ENCODE peak calls at places on chromosomes 4 and X, in four cellular contexts. One of them, this sample, is unnamed.

GRCh38 chr4:40193018-40193571 is 3.7 kb upstream of the RHOH start:
- DNase-seq in brain microvascular endothelial cell: no peak
- DNase-seq in AG09309: no peak
- DNase-seq in HCT116: no peak
- DNase-seq in this sample: no peak

GRCh38 chrX:150574824-150575409 is 6.5 kb downstream of the MTM1 start:
- DNase-seq in AG09309: no peak
- DNase-seq in brain microvascular endothelial cell: no peak
- DNase-seq in HCT116: no peak
- DNase-seq in this sample: no peak

GRCh38 chrX:130174051-130174704 is 2.4 kb downstream of the RAB33A start:
- DNase-seq in brain microvascular endothelial cell: peak
- DNase-seq in AG09309: peak
- DNase-seq in HCT116: no peak
- DNase-seq in this sample: peak

GRCh38 chr4:146545102-146545501 is 23.4 kb upstream of the SLC10A7 start:
- DNase-seq in HCT116: no peak
- DNase-seq in brain microvascular endothelial cell: peak
- DNase-seq in AG09309: no peak
- DNase-seq in this sample: peak

GRCh38 chr4:44056721-44057151 is 391.9 kb downstream of the KCTD8 start:
- DNase-seq in AG09309: no peak
- DNase-seq in HCT116: no peak
- DNase-seq in brain microvascular endothelial cell: no peak
- DNase-seq in this sample: no peak

GRCh38 chr4:152999376-153000067 is 63.4 kb downstream of the FHDC1 start:
- DNase-seq in HCT116: no peak
- DNase-seq in brain microvascular endothelial cell: no peak
- DNase-seq in AG09309: no peak
- DNase-seq in this sample: no peak

GRCh38 chr4:150133605-150134004 is 55.4 kb downstream of the DCLK2 start:
- DNase-seq in HCT116: no peak
- DNase-seq in brain microvascular endothelial cell: no peak
- DNase-seq in AG09309: no peak
- DNase-seq in this sample: no peak

GRCh38 chr4:170145120-170145519 is 55.4 kb upstream of the AADAT start:
- DNase-seq in HCT116: no peak
- DNase-seq in AG09309: no peak
- DNase-seq in brain microvascular endothelial cell: no peak
- DNase-seq in this sample: no peak

GRCh38 chr4:110106946-110107325 is 91.5 kb downstream of the ELOVL6 start:
- DNase-seq in AG09309: no peak
- DNase-seq in HCT116: no peak
- DNase-seq in brain microvascular endothelial cell: peak
- DNase-seq in this sample: peak

GRCh38 chr4:1050486-1051213 is 39.2 kb downstream of the FGFRL1 start:
- DNase-seq in HCT116: no peak
- DNase-seq in brain microvascular endothelial cell: no peak
- DNase-seq in AG09309: no peak
- DNase-seq in this sample: peak
- TF ChIP-seq CTCF in HCT116: peak
- TF ChIP-seq CTCF in brain microvascular endothelial cell: peak
- TF ChIP-seq CTCF in AG09309: peak
- TF ChIP-seq CTCF in this sample: peak

DNA sequence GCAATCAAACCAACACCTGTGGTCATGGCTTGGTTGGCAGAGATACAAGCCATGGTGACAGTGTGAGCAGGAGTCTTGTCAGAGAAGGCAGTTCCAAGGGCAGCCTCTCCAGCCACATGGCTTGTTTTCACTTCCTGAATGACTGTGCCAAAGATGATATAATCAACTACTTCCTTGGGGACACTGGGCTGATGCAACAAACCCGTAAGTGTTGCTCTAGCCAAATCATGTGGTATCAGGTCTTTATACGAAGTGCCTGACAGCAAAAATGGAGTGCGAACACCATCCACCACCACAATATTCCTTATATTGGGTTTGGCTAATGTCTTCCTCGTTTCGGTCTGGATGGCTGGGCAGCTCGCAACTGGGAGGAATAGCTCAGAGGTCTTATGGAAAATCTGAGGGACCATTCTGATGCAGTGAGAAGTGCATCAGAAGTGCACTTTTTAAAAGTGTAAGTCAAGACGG is 922.0 kb downstream of the NLGN4X start:
- DNase-seq in AG09309: no peak
- DNase-seq in brain microvascular endothelial cell: no peak
- DNase-seq in HCT116: no peak
- DNase-seq in this sample: no peak
- H3K4me3 ChIP-seq in AG09309: no peak
- H3K4me3 ChIP-seq in brain microvascular endothelial cell: no peak
- H3K4me3 ChIP-seq in HCT116: no peak
- H3K4me3 ChIP-seq in this sample: no peak

DNA sequence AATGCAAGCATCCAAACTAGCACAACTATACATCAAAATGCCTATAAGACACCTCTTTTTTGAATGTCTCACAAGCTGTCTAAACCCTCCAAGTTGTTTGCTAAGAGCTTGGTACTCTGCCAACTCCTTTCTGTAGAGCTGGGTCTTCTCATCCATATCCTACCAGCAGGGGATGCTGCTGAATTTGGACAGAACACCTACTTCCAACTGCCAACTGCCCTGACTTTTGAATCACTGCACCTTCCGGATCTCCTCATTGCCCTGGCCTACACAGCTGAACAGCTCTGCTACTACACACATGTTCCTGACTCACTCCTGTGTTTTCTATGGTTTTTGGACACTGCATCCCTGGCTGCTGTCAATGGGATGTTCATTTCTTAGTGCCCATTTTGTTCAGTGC is 18.7 kb downstream of the FAM184B start:
- DNase-seq in AG09309: no peak
- DNase-seq in HCT116: no peak
- DNase-seq in brain microvascular endothelial cell: no peak
- DNase-seq in this sample: peak
- TF ChIP-seq CTCF in AG09309: peak
- TF ChIP-seq CTCF in HCT116: peak
- TF ChIP-seq CTCF in brain microvascular endothelial cell: peak
- TF ChIP-seq CTCF in this sample: peak

DNA sequence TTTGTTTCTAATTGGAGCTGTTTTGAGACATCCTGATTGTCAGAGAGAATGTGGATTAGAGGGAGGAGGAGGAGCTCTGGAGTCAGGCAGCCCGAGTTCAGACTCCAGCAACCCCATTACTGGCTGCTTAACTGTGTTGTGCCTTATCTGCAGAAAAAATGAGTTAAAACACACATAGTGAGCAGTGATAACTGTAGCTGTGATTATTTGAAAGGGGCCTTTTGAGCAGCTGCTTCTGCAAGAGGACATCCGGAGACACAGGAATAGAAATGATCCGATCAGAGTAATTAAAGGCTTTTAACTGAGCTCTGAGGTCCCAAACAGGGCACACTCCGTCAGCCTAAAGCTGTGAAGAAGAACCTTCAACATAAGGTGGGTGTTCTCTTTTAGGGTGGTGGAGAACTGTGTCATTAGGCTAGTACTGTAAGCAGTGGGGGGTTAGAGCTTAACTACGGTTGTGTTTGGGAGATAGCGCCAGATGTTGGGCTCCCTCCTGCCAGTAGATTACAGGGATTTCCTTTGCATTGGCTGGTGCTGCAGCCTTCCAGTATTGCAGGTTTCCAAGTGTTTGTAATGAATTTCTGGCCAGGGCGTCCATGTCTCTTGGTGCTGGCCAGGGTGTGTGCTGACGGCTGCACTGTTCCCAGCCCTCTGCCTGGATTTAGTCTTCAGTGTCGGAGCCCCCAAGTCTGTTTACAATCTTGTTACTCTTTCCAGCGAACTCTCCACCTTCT is 24.3 kb downstream of the ADD1 start:
- DNase-seq in brain microvascular endothelial cell: peak
- DNase-seq in HCT116: no peak
- DNase-seq in AG09309: no peak
- DNase-seq in this sample: peak
- H3K4me3 ChIP-seq in brain microvascular endothelial cell: peak
- H3K4me3 ChIP-seq in HCT116: no peak
- H3K4me3 ChIP-seq in AG09309: no peak
- H3K4me3 ChIP-seq in this sample: peak

GRCh38 chrX:133776072-133776471 is 209.3 kb downstream of the GPC3 start:
- DNase-seq in AG09309: no peak
- DNase-seq in HCT116: no peak
- DNase-seq in brain microvascular endothelial cell: peak
- DNase-seq in this sample: no peak
- TF ChIP-seq CTCF in AG09309: peak
- TF ChIP-seq CTCF in HCT116: peak
- TF ChIP-seq CTCF in brain microvascular endothelial cell: peak
- TF ChIP-seq CTCF in this sample: peak

This sample was measured in cardiac fibroblast.